ENCODE peak calls at places on chromosomes 2 and 18, in eight cellular contexts. J is IMR-90; P is gastrocnemius medialis; M is CD8-positive, alpha-beta T cell; H is glutamatergic neuron; R is osteocyte; U is cardiac fibroblast; T is choroid plexus epithelial cell. W is an unnamed sample.

GRCh38 chr18:64982414-64983096 is 768.3 kb upstream of the CDH7 start:
- DNase-seq in J (no peak), P (no peak), M (no peak), H (no peak), R (no peak), U (no peak), T (no peak), W (no peak)

GRCh38 chr2:25146896-25147295 is 21.5 kb downstream of the POMC start:
- DNase-seq in J (no peak), P (no peak), M (no peak), H (no peak), R (no peak), U (no peak), T (no peak), W (no peak)

GRCh38 chr18:8402237-8402636 is 207.0 kb upstream of the RAB12 start:
- DNase-seq in J (no peak), P (no peak), M (no peak), H (no peak), R (no peak), U (no peak), T (no peak), W (no peak)

GRCh38 chr2:218394298-218395089 is 5.2 kb upstream of the CTDSP1 start:
- DNase-seq in J (no peak), P (no peak), M (no peak), H (no peak), R (no peak), U (no peak), T (peak), W (no peak)

GRCh38 chr2:5365871-5366461 is 326.2 kb upstream of the SOX11 start:
- DNase-seq in J (peak), P (peak), M (peak), H (peak), R (peak), U (peak), T (peak), W (peak)

GRCh38 chr2:11738589-11739436 is 7.6 kb upstream of the LPIN1 start:
- DNase-seq in J (peak), P (peak), M (no peak), H (peak), R (no peak), U (peak), T (peak), W (peak)

GRCh38 chr2:78175642-78176041 is 653.5 kb upstream of the LRRTM4 start:
- DNase-seq in J (no peak), P (no peak), M (no peak), H (no peak), R (no peak), U (no peak), T (no peak), W (no peak)

GRCh38 chr2:128782411-128783192 is 463.9 kb upstream of the HS6ST1 start:
- DNase-seq in J (no peak), P (no peak), M (no peak), H (no peak), R (peak), U (no peak), T (no peak), W (no peak)

GRCh38 chr2:217279571-217279970 is 419.7 kb upstream of the TNP1 start:
- DNase-seq in J (peak), P (peak), M (no peak), H (no peak), R (no peak), U (peak), T (peak), W (no peak)

GRCh38 chr2:61658841-61659780 is 121.0 kb upstream of the XPO1 start:
- DNase-seq in J (peak), P (peak), M (no peak), H (no peak), R (peak), U (peak), T (peak), W (no peak)

GRCh38 chr2:217254111-217254510 is 394.2 kb upstream of the TNP1 start:
- DNase-seq in J (no peak), P (no peak), M (no peak), H (no peak), R (no peak), U (no peak), T (no peak), W (no peak)

GRCh38 chr18:59272221-59272888 is 899 bp downstream of the RAX start:
- DNase-seq in J (no peak), P (no peak), M (no peak), H (no peak), R (no peak), U (no peak), T (peak), W (no peak)

GRCh38 chr2:240620859-240621258 is 4.4 kb upstream of the GPR35 start:
- DNase-seq in J (no peak), P (peak), M (no peak), H (no peak), R (no peak), U (no peak), T (no peak), W (no peak)

GRCh38 chr2:217338306-217338916 is 478.5 kb upstream of the TNP1 start:
- DNase-seq in J (peak), P (peak), M (no peak), H (no peak), R (no peak), U (peak), T (peak), W (no peak)

GRCh38 chr2:229679393-229680125 is 34.8 kb downstream of the DNER start:
- DNase-seq in J (no peak), P (no peak), M (no peak), H (no peak), R (no peak), U (no peak), T (no peak), W (no peak)

GRCh38 chr2:289362-290089 is 1.6 kb upstream of the ALKAL2 start:
- DNase-seq in J (peak), P (no peak), M (no peak), H (peak), R (no peak), U (peak), T (peak), W (no peak)

GRCh38 chr2:141341444-141341843 is 789.4 kb downstream of the LRP1B start:
- DNase-seq in J (peak), P (no peak), M (no peak), H (no peak), R (no peak), U (peak), T (peak), W (no peak)

GRCh38 chr18:62759704-62760402 is 44.5 kb downstream of the PHLPP1 start:
- DNase-seq in J (peak), P (no peak), M (no peak), H (no peak), R (no peak), U (peak), T (peak), W (no peak)

GRCh38 chr2:175837046-175837445 is 165.0 kb downstream of the LNPK start:
- DNase-seq in J (peak), P (no peak), M (no peak), H (no peak), R (no peak), U (peak), T (peak), W (no peak)

GRCh38 chr18:5515007-5515744 is 28.6 kb downstream of the EPB41L3 start:
- DNase-seq in J (no peak), P (no peak), M (no peak), H (no peak), R (no peak), U (no peak), T (no peak), W (no peak)

GRCh38 chr2:100365434-100365833 is 43.1 kb upstream of the LONRF2 start:
- DNase-seq in J (peak), P (peak), M (no peak), H (no peak), R (peak), U (peak), T (peak), W (no peak)

GRCh38 chr2:138090330-138090729 is 126.1 kb downstream of the HNMT start:
- DNase-seq in J (peak), P (no peak), M (no peak), H (no peak), R (no peak), U (peak), T (peak), W (no peak)

GRCh38 chr2:128565441-128565840 is 246.8 kb upstream of the HS6ST1 start:
- DNase-seq in J (no peak), P (no peak), M (no peak), H (no peak), R (no peak), U (no peak), T (no peak), W (no peak)

GRCh38 chr2:221254281-221254680 is 317.8 kb downstream of the EPHA4 start:
- DNase-seq in J (no peak), P (no peak), M (no peak), H (peak), R (no peak), U (no peak), T (no peak), W (no peak)

GRCh38 chr2:128311755-128312341 is 6.8 kb downstream of the HS6ST1 start:
- DNase-seq in J (no peak), P (no peak), M (peak), H (no peak), R (peak), U (no peak), T (no peak), W (no peak)

GRCh38 chr2:98348066-98348561 is 1.9 kb downstream of the CNGA3 start:
- DNase-seq in J (no peak), P (no peak), M (no peak), H (peak), R (no peak), U (no peak), T (no peak), W (peak)

GRCh38 chr2:11213090-11213638 is 57.9 kb downstream of the SLC66A3 start:
- DNase-seq in J (peak), P (no peak), M (no peak), H (no peak), R (no peak), U (peak), T (peak), W (no peak)

GRCh38 chr18:75133721-75134645 is 75.0 kb downstream of the PTGR3 start:
- DNase-seq in J (no peak), P (no peak), M (no peak), H (no peak), R (peak), U (no peak), T (no peak), W (no peak)

GRCh38 chr2:90207454-90208058 is 1516.1 kb downstream of the RPIA start:
- DNase-seq in J (no peak), P (no peak), M (no peak), H (no peak), R (no peak), U (peak), T (peak), W (no peak)
- TF ChIP-seq CTCF in J (no peak), P (no peak), M (no peak), H (peak), R (no peak), U (no peak), T (peak), W (no peak)

GRCh38 chr18:33022370-33022769 is 249.5 kb upstream of the KLHL14 start:
- DNase-seq in J (no peak), P (no peak), M (no peak), H (no peak), R (no peak), U (no peak), T (no peak), W (no peak)
- TF ChIP-seq CTCF in J (no peak), P (no peak), M (no peak), H (peak), R (no peak), U (no peak), T (no peak), W (peak)

GRCh38 chr2:47535991-47536390 is 133.0 kb downstream of the MSH2 start:
- DNase-seq in J (no peak), P (no peak), M (no peak), H (no peak), R (no peak), U (peak), T (peak), W (no peak)

GRCh38 chr2:47536696-47537095 is 133.7 kb downstream of the MSH2 start:
- DNase-seq in J (no peak), P (no peak), M (no peak), H (no peak), R (no peak), U (no peak), T (no peak), W (no peak)

GRCh38 chr2:47539228-47539627 is 136.3 kb downstream of the MSH2 start:
- DNase-seq in J (no peak), P (no peak), M (no peak), H (no peak), R (no peak), U (no peak), T (no peak), W (no peak)

DNA sequence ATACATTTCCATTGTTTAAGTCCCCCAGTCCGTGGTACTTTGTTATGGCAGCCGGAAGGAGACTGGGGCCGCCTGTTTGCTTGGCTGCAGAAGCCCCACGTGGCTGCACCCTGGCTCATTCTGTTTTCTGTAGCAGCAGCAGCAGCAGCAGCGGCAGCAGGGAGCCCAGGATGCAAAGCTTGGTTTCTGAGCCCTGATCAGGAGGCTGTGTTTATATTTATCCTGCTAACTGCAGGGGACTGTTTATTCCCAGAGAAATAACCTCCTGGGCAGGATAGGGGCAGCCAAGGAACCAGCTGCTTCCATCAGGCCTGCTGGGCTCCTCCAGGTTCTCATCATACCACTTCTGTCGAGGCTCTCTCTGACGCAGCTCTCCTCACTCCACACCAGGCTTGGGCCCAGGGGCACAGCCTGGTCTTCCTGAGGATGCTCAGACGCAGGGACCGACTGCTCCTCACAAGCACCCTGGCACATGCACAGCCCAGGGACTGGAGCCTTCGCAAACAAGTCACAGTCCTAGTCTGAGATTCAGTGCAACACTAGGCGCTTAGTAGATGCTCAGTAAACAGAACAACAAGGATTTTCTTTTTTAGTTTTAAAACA is 139.0 kb downstream of the MSH2 start:
- DNase-seq in J (peak), P (no peak), M (no peak), H (no peak), R (no peak), U (no peak), T (peak), W (no peak)
- TF ChIP-seq CTCF in J (no peak), P (no peak), M (no peak), H (no peak), R (no peak), U (no peak), T (no peak), W (no peak)

DNA sequence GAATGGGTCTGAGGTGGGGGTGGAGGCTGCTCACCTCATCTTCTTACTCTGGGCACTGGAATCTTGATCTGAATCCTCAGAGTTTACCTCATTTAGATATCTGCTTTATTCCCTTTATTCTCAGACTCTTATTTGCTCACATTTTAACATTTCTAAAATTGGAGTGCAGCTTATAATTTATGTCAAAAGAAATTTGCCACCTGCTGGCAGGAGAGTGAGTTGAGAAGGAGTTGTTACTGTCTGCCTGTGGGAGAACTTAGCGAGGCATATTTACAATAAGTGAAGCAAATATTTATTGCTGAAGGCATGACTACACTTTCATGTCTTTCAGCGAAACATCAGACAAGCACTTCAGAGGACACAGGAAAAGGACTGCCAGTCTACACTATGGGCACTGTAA is 16.4 kb upstream of the KIAA2012 start:
- DNase-seq in J (peak), P (no peak), M (no peak), H (no peak), R (no peak), U (peak), T (peak), W (no peak)
- TF ChIP-seq CTCF in J (peak), P (no peak), M (no peak), H (no peak), R (peak), U (peak), T (peak), W (peak)

GRCh38 chr2:71858056-71858455 is 289.6 kb downstream of the CYP26B1 start:
- DNase-seq in J (no peak), P (no peak), M (no peak), H (no peak), R (no peak), U (no peak), T (no peak), W (no peak)
- TF ChIP-seq CTCF in J (no peak), P (no peak), M (no peak), H (no peak), R (no peak), U (no peak), T (no peak), W (no peak)

DNA sequence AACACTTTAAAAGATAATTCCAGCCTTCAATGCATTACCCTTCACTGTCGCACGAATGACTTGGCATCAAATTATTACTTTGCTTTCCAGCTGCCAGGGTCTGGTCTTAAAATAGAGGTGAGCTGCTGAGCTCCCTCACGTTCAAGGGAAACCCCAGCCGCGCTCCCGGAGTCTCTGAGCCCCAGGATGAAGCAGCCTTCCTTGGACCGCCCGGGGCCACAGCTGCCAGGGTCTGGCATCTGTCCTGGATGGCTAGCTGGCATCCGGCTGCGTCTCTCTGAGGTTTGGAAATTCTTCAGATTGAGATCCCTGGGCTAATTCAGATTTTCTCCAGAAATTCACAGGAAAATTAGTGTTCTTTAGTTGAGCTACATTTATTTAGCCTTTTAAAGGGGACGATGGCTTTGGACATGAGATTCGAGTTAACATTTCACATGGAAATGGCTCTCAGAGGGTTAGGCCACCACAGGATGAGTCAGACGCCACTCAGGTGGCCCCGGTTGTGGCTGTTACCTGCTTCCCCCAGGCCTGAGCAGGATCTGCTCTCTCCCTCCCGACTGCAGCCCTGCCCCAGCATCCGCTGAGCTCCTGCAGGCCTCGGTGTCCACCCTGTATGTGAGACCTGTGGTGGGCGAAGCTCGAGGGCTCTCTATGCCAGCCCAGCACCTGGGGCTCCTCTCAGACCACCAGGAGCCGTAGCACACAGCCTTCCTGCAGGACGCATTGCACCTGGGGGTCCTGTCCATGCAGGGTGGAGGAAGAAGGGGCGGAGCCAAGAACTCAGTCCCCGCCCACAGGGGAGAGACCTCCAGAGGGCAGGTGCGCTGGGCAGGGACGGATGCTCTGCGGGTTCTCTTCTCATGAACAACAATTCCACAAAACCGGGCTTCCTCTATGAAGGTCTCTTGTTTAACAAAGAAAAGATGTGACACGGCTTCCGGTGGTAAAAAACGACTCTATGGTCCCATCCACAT is 255.5 kb downstream of the TWIST2 start:
- DNase-seq in J (no peak), P (peak), M (no peak), H (no peak), R (no peak), U (no peak), T (no peak), W (no peak)
- TF ChIP-seq CTCF in J (no peak), P (no peak), M (no peak), H (no peak), R (no peak), U (no peak), T (no peak), W (no peak)

GRCh38 chr2:18787726-18788125 is 198.4 kb upstream of the NT5C1B start:
- DNase-seq in J (no peak), P (no peak), M (no peak), H (no peak), R (no peak), U (no peak), T (no peak), W (no peak)
- TF ChIP-seq CTCF in J (no peak), P (no peak), M (no peak), H (no peak), R (no peak), U (no peak), T (no peak), W (no peak)

DNA sequence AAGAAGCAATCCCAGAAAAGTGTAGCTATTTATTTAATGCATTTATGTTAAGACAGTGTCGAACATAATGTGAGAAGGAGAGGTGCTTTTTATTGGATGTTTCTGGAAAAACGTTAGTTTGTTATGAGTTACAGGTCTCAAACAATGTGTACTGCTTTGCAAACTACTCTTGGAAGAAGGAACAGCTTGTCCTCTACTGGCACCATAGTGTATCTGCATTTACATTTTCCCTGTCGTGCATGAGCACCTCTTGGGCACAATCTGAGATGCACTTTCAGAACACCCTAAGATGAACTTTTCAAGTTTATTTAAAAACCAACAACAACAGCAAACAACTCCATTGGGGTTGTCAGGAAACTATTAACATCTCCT is 22.8 kb downstream of the CCNYL1 start:
- DNase-seq in J (peak), P (no peak), M (no peak), H (no peak), R (no peak), U (peak), T (peak), W (no peak)
- TF ChIP-seq CTCF in J (peak), P (no peak), M (no peak), H (no peak), R (peak), U (peak), T (peak), W (peak)

DNA sequence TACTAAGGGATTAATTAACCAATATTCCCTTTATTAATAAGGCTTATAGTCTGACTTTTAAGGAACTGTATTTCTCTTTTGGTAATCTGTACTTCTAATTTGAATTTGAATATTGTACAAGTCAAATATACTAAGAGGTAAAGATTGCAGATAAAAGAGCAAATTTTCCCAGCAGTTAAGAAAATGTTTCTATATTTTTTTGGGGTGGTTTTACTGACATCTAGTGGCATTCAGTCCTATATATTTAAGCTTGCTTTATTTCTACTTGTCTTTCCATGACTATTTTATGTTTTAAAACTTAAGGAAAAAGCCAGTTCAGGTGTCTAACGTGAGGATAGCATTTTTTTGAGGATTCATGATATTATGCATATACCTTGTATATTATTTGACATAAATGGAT is 41.6 kb downstream of the TDRD15 start:
- DNase-seq in J (peak), P (no peak), M (no peak), H (no peak), R (no peak), U (no peak), T (peak), W (no peak)
- TF ChIP-seq CTCF in J (peak), P (no peak), M (no peak), H (no peak), R (peak), U (peak), T (peak), W (peak)